ENCODE peak calls at places on chromosome 1, in four cellular contexts. W, I, F and Z are unnamed samples.

GRCh38 chr1:3207217-3207848 is 138.3 kb downstream of the PRDM16 start:
- DNase-seq in W (no peak), I (no peak), F (no peak), Z (no peak)

GRCh38 chr1:183945432-183946308 is 91.9 kb downstream of the COLGALT2 start:
- DNase-seq in F (peak), W (no peak), I (peak), Z (no peak)

GRCh38 chr1:201640624-201641023 is 101.7 kb downstream of the NAV1 start:
- DNase-seq in F (no peak), W (no peak), I (no peak), Z (no peak)

GRCh38 chr1:84433253-84434080 is 35.2 kb downstream of the DNASE2B start:
- DNase-seq in F (peak), I (peak), W (peak), Z (peak)

GRCh38 chr1:64320470-64320869 is 117.0 kb downstream of the UBE2U start:
- DNase-seq in I (no peak), F (no peak), W (no peak), Z (no peak)

GRCh38 chr1:41863683-41864082 is 55.0 kb downstream of the HIVEP3 start:
- DNase-seq in W (no peak), I (no peak), F (no peak), Z (no peak)

GRCh38 chr1:21342961-21343838 is 52.9 kb upstream of the ECE1 start:
- DNase-seq in F (no peak), W (no peak), I (no peak), Z (no peak)

GRCh38 chr1:25137521-25138395 is 94.5 kb downstream of the SYF2 start:
- DNase-seq in F (no peak), I (no peak), W (no peak), Z (no peak)

GRCh38 chr1:54558434-54559030 is 10.5 kb downstream of the ACOT11 start:
- DNase-seq in W (no peak), I (no peak), F (no peak), Z (no peak)

GRCh38 chr1:203036135-203036534 is 9.8 kb downstream of the PPFIA4 start:
- DNase-seq in W (no peak), F (no peak), I (no peak), Z (no peak)

GRCh38 chr1:211019266-211019665 is 114.7 kb downstream of the KCNH1 start:
- DNase-seq in I (no peak), F (no peak), W (no peak), Z (no peak)

GRCh38 chr1:153233448-153233847 is 16.1 kb downstream of the PRR9 start:
- DNase-seq in I (no peak), F (no peak), W (no peak), Z (no peak)

GRCh38 chr1:179178965-179179364 is 50.5 kb downstream of the ABL2 start:
- DNase-seq in I (no peak), W (no peak), F (no peak), Z (no peak)

GRCh38 chr1:180230791-180231505 is 884 bp downstream of the LHX4 start:
- DNase-seq in I (peak), W (peak), F (no peak), Z (peak)

GRCh38 chr1:226973898-226974543 is 33.9 kb downstream of the COQ8A start:
- DNase-seq in F (peak), I (no peak), W (no peak), Z (no peak)

GRCh38 chr1:182707116-182707515 is 22.7 kb upstream of the RGS8 start:
- DNase-seq in I (no peak), F (no peak), W (no peak), Z (no peak)

GRCh38 chr1:183023146-183023600 is at the start of gene LAMC1:
- DNase-seq in I (peak), F (peak), W (peak), Z (peak)

GRCh38 chr1:229067546-229067945 is 203.4 kb upstream of the RAB4A start:
- DNase-seq in W (no peak), F (no peak), I (no peak), Z (no peak)

GRCh38 chr1:17542696-17543095 is 3.2 kb downstream of the ARHGEF10L start:
- DNase-seq in I (no peak), W (no peak), F (peak), Z (no peak)

GRCh38 chr1:110774398-110774797 is 98.5 kb upstream of the CD53 start:
- DNase-seq in F (no peak), W (no peak), I (no peak), Z (no peak)

GRCh38 chr1:55146781-55147180 is 68.4 kb downstream of the USP24 start:
- DNase-seq in I (no peak), W (no peak), F (no peak), Z (peak)

GRCh38 chr1:199448641-199449040 is 578.9 kb upstream of the NR5A2 start:
- DNase-seq in I (no peak), W (no peak), F (no peak), Z (no peak)

GRCh38 chr1:31602081-31602480 is 15.4 kb upstream of the HCRTR1 start:
- DNase-seq in F (no peak), I (no peak), W (no peak), Z (no peak)

GRCh38 chr1:204728456-204728855 is 42.9 kb upstream of the LRRN2 start:
- DNase-seq in I (no peak), F (no peak), W (no peak), Z (no peak)

GRCh38 chr1:89986020-89986419 is 8.9 kb upstream of the ZNF326 start:
- DNase-seq in W (no peak), I (no peak), F (no peak), Z (no peak)

GRCh38 chr1:216758182-216758581 is 35.0 kb upstream of the ESRRG start:
- DNase-seq in I (no peak), W (no peak), F (no peak), Z (no peak)
- TF ChIP-seq ELF4 in I (no peak), W (no peak), F (no peak), Z (no peak)

DNA sequence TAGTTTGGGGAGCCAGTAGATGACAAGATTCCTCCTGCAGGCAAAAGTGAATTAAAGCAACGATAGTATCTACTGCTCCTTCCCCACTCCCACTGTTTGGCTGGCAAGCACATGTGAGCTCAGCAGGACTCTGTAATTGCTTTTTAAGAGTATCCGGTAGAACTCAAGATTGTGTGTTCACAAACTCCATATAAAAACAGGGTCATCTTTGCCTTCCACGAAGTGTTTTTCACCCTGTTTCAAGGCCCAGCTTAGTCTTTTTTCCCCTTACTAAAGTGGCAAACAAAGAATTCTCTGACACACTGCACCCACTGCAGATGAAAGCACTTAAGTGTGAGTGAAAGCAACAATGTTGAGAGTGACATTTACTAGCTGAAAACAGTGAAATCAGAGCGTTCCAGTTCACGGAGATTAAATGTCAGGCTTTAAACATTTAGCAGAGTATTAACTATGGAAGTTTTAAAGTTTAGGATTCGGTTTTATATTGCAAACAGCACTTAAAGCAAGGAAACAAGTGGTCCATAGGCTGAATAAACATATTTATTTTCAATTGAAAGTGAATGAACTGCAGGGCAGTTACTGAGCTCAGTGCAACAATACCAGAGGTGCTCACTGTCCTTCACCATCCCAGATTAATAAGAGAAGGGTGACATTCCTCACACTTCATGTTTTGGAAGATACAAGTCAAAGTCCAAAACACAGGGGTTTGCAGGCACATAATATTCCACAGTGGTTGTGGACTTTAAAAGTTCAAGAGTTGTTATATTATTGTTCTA is 69.9 kb downstream of the ALG14 start:
- DNase-seq in W (peak), I (no peak), F (peak), Z (peak)
- TF ChIP-seq ELF4 in W (no peak), I (no peak), F (no peak), Z (no peak)

GRCh38 chr1:100971021-100971420 is 54.6 kb downstream of the DPH5 start:
- DNase-seq in W (no peak), I (no peak), F (no peak), Z (no peak)

GRCh38 chr1:100972185-100972584 is 53.4 kb downstream of the DPH5 start:
- DNase-seq in W (no peak), F (no peak), I (no peak), Z (no peak)

DNA sequence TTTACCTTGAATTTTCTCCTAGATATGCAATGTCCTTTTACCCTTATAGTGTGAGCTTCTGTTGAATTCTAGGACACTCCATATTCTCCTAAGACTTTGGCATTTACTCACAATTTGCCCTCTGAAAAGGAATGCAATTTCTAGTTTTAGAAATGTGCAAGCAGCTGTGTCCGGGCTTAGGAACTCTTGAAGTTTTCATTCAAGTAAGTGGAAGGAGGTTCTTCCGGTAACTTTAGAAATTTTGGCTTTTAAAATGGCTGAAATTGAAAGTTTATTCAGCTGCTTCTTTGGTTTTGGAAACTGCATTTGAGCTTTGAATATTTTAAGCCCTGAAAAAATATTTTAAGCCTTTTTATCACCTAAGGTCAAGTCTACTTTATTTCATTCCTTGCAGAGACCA is 56.2 kb downstream of the DPH5 start:
- DNase-seq in F (no peak), W (no peak), I (no peak), Z (no peak)
- TF ChIP-seq ELF4 in F (no peak), W (no peak), I (no peak), Z (no peak)

GRCh38 chr1:15159166-15159555 is 5.6 kb downstream of the TMEM51 start:
- DNase-seq in F (no peak), I (no peak), W (no peak), Z (no peak)

GRCh38 chr1:15155760-15156743 is 2.5 kb downstream of the TMEM51 start:
- DNase-seq in F (no peak), W (no peak), I (no peak), Z (no peak)

GRCh38 chr1:15157524-15158399 is 4.2 kb downstream of the TMEM51 start:
- DNase-seq in F (no peak), W (no peak), I (no peak), Z (no peak)

GRCh38 chr1:15156807-15157380 is 3.3 kb downstream of the TMEM51 start:
- DNase-seq in I (no peak), F (no peak), W (no peak), Z (no peak)

DNA sequence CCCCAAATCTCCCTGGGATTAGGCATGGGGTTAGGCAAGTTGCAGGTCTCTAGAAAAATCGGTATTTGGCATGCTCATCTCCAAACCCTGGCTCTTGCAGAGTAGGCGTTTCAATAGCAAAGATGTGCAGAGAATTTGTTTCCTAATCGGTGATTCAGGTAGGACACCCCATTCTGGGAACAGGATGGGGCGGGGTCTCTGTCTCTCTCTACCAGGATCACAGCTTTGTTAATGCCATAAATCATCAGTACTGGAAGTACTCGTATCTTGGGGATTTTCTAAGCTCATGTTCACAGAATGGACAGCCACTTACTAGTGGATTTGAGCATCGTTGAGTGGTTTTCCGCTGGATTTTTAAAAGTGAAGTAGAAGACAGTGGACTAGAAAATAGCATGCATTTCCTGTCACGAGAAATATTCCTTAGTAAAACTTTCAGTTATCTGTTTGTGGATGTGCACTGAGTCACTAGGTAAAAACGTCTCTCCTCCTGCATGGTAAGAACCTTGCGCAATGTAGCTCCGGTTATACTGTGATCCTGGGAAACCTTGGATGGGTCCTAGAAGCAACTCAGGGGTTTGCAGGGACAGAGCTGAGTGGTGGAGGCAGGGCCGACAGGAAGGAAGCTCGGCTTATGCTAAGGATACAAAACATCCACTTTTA is 5.1 kb downstream of the TMEM51 start:
- DNase-seq in I (no peak), W (no peak), F (peak), Z (no peak)
- TF ChIP-seq ELF4 in I (no peak), W (no peak), F (no peak), Z (no peak)

GRCh38 chr1:7553042-7553690 is 217.9 kb upstream of the VAMP3 start:
- DNase-seq in W (no peak), I (no peak), F (no peak), Z (no peak)
- TF ChIP-seq ELF4 in W (no peak), I (no peak), F (no peak), Z (no peak)

GRCh38 chr1:33126411-33127000 is 45.6 kb downstream of the AZIN2 start:
- DNase-seq in F (no peak), W (no peak), I (no peak), Z (no peak)

GRCh38 chr1:33130297-33130696 is 49.3 kb downstream of the AZIN2 start:
- DNase-seq in I (no peak), W (no peak), F (no peak), Z (no peak)

GRCh38 chr1:33131191-33131590 is 50.2 kb downstream of the AZIN2 start:
- DNase-seq in W (no peak), F (no peak), I (no peak), Z (no peak)

GRCh38 chr1:33127001-33127823 is 46.3 kb downstream of the AZIN2 start:
- DNase-seq in W (peak), F (peak), I (peak), Z (peak)

GRCh38 chr1:33128781-33129180 is 47.8 kb downstream of the AZIN2 start:
- DNase-seq in F (no peak), I (no peak), W (no peak), Z (no peak)
- TF ChIP-seq ELF4 in F (no peak), I (no peak), W (no peak), Z (no peak)

GRCh38 chr1:9239622-9240401 is 5.2 kb downstream of the H6PD start:
- DNase-seq in I (no peak), F (peak), W (no peak), Z (no peak)
- TF ChIP-seq ELF4 in I (no peak), F (no peak), W (no peak), Z (no peak)

DNA sequence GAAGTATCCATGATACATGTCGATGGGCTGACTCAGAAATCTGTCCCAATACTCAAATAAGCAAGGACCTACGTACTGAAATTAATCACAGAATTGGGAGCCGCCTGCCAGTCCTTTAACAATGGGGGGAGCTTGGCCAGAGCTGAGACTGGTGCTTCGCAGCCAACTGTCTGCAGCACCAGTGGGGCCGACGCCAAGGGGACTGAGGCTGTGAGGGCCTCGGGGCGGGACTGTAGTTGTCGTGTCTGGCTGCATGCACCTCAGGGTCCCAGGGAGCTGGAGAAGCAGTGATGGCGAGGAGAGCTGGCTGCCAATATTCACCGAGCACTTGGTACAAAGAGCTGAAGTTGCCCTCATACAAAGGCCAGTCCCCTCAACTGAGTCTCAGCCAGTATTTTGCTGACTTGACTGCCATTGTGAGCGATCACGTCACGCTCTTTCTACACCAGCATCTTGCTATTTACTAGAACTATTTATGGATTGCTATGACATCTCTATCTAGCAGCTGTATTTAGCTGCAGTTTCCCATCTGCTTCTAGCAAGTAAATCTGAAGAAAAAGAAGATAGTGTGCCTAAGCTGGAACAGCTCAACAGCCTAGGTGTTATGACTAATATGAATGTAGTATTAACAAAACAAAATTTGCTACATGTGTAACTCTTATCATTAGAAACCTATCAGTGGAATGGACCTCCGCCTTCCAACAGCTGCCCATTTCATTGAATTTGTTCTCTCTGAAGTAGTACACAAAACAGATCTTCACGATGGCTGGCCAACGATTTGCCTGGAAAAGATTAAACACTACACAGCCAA is 29.2 kb downstream of the EVI5 start:
- DNase-seq in I (no peak), F (no peak), W (no peak), Z (no peak)
- TF ChIP-seq ELF4 in I (no peak), F (no peak), W (no peak), Z (no peak)

DNA sequence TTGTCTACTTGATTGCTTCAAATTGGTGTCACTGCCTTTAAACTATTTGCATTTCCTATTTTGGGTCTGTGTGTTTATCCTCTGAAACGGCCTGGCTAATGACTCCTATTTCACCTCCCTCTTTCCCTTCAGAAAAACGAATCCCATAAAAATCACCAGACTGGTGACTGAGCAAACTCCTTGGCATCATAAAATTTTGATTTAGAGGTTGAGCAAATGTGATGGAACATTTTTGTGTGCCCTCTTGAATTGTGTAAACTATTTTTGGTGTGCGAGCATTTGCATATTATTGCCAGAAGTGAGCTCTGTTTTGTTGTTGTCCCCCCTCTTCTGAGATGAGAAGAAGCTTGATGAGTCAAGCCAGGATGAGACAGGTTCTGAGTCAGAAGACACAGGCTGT is 316.1 kb downstream of the AJAP1 start:
- DNase-seq in I (no peak), F (no peak), W (no peak), Z (no peak)
- TF ChIP-seq ELF4 in I (no peak), F (no peak), W (no peak), Z (no peak)